ENCODE peak calls at places on chromosomes 12 and 14, in seven cellular contexts. Z is NCI-H1105 treated with DMSO at 0.1 percent for 48 hours, C is Kasumi-1, N is HEK293T, T is DMS153, P is PC-3, E is left cardiac atrium. G is an unnamed sample.
A peak's percentile ranks its signal among the peaks of the same experiment; 100 is the strongest.

GRCh38 chr12:52007158-52007921 is 594 bp downstream of the TAMALIN start:
- DNase-seq in P (no peak), E (peak; percentile 83), T (no peak), C (no peak), Z (no peak), N (no peak), G (no peak)

GRCh38 chr12:58750484-58750883 is 169.8 kb downstream of the LRIG3 start:
- DNase-seq in C (no peak), N (no peak), T (no peak), E (no peak), Z (no peak), P (peak; percentile 70), G (peak; percentile 84)

GRCh38 chr12:93990832-93991748 is 157.3 kb upstream of the PLXNC1 start:
- DNase-seq in C (no peak), T (no peak), N (no peak), Z (no peak), P (no peak), E (peak; percentile 61), G (no peak)

GRCh38 chr12:94282675-94283074 is 134.3 kb downstream of the PLXNC1 start:
- DNase-seq in P (no peak), E (no peak), T (no peak), Z (no peak), N (no peak), C (no peak), G (no peak)

GRCh38 chr14:89137514-89138163 is 279.4 kb downstream of the FOXN3 start:
- DNase-seq in T (no peak), C (no peak), Z (no peak), N (no peak), E (peak; percentile 46), P (peak; percentile 98), G (peak; percentile 97)

GRCh38 chr14:23631702-23632460 is 4.3 kb upstream of the DHRS2 start:
- DNase-seq in E (peak; percentile 70), N (peak; percentile 85), P (peak; percentile 71), T (peak; percentile 83), Z (peak; percentile 79), C (peak; percentile 74), G (peak; percentile 53)

GRCh38 chr12:70535896-70536374 is 101.3 kb downstream of the PTPRB start:
- DNase-seq in N (no peak), T (peak; percentile 22), P (no peak), E (no peak), C (no peak), Z (peak; percentile 26), G (peak; percentile 8)

GRCh38 chr12:54154708-54155316 is 34.0 kb downstream of the SMUG1 start:
- DNase-seq in N (no peak), E (no peak), Z (no peak), P (no peak), C (no peak), T (no peak), G (no peak)

GRCh38 chr14:39395555-39396254 is 36.5 kb downstream of the FBXO33 start:
- DNase-seq in Z (no peak), N (no peak), T (no peak), E (no peak), P (peak; percentile 29), C (no peak), G (peak; percentile 50)

GRCh38 chr12:129594098-129594497 is 309.7 kb downstream of the TMEM132D start:
- DNase-seq in E (no peak), C (no peak), Z (no peak), T (no peak), N (no peak), P (no peak), G (peak; percentile 66)

GRCh38 chr12:68113644-68114043 is 45.9 kb downstream of the IFNG start:
- DNase-seq in C (no peak), N (peak; percentile 36), E (no peak), T (peak; percentile 14), P (peak; percentile 14), Z (no peak), G (no peak)

GRCh38 chr12:6267007-6267721 is 43.3 kb upstream of the PLEKHG6 start:
- DNase-seq in C (no peak), Z (peak; percentile 39), T (no peak), N (no peak), P (peak; percentile 22), E (no peak), G (no peak)

GRCh38 chr14:78070344-78070743 is 99.8 kb upstream of the NRXN3 start:
- DNase-seq in C (no peak), T (no peak), N (no peak), E (no peak), Z (no peak), P (no peak), G (no peak)

GRCh38 chr12:104720346-104721064 is 237.6 kb downstream of the SLC41A2 start:
- DNase-seq in C (no peak), Z (no peak), P (no peak), E (no peak), T (no peak), N (no peak), G (no peak)

GRCh38 chr14:58772061-58772604 is 134.4 kb downstream of the DACT1 start:
- DNase-seq in Z (peak; percentile 45), P (no peak), N (no peak), T (no peak), E (no peak), C (no peak), G (no peak)

GRCh38 chr14:100533647-100534485 is 53.4 kb downstream of the BEGAIN start:
- DNase-seq in E (peak; percentile 23), N (no peak), T (no peak), P (no peak), C (no peak), Z (no peak), G (no peak)

GRCh38 chr14:97298775-97299174 is 501.6 kb downstream of the VRK1 start:
- DNase-seq in P (no peak), E (no peak), N (no peak), C (no peak), Z (peak; percentile 86), T (no peak), G (no peak)

GRCh38 chr12:74897425-74898211 is 312.0 kb downstream of the KCNC2 start:
- DNase-seq in Z (peak; percentile 37), C (no peak), E (no peak), T (no peak), P (no peak), N (no peak), G (no peak)

GRCh38 chr14:99590746-99591555 is 13.1 kb downstream of the CCDC85C start:
- DNase-seq in P (no peak), E (no peak), T (no peak), C (no peak), N (no peak), Z (no peak), G (peak; percentile 78)

GRCh38 chr12:12070674-12071661 is at the start of gene BCL2L14:
- DNase-seq in T (no peak), C (no peak), P (peak; percentile 30), Z (no peak), E (no peak), N (no peak), G (no peak)

GRCh38 chr12:67855103-67855502 is 134.1 kb upstream of the IFNG-AS1 start:
- DNase-seq in E (no peak), P (no peak), C (no peak), Z (no peak), T (no peak), N (no peak), G (no peak)

GRCh38 chr14:21041676-21042433 is at the start of gene RNASE7:
- DNase-seq in Z (no peak), C (no peak), T (peak; percentile 1), E (no peak), P (no peak), N (no peak), G (peak; percentile 74)

GRCh38 chr14:75941030-75941429 is 40.8 kb downstream of the TGFB3 start:
- DNase-seq in E (peak; percentile 39), C (no peak), P (no peak), T (no peak), Z (no peak), N (no peak), G (no peak)

G was measured in HT1080.